ENCODE peak calls at places on chromosome 19, in nine cellular contexts. One of them, this sample, is unnamed.

GRCh38 chr19:37329686-37330085 is 41.2 kb upstream of the ZNF527 start:
- ATAC-seq in lower lobe of right lung: no peak
- ATAC-seq in gastrocnemius medialis: no peak
- ATAC-seq in left cardiac atrium: no peak
- ATAC-seq in activated CD8-positive, alpha-beta T cell treated with anti-CD3 and anti-CD28 coated beads for 36 hours: no peak
- ATAC-seq in left lung: no peak
- ATAC-seq in activated CD4-positive, alpha-beta T cell treated with anti-CD3 and anti-CD28 coated beads for 36 hours: no peak
- ATAC-seq in activated naive CD8-positive, alpha-beta T cell treated with anti-CD3 and anti-CD28 coated beads, Interleukin-2, amount 50 U/mL, for 24 hours: no peak
- ATAC-seq in pancreas: no peak
- ATAC-seq in this sample: no peak

GRCh38 chr19:54739587-54740497 is 1.5 kb downstream of the KIR2DL3 start:
- ATAC-seq in lower lobe of right lung: no peak
- ATAC-seq in gastrocnemius medialis: no peak
- ATAC-seq in left cardiac atrium: no peak
- ATAC-seq in activated CD8-positive, alpha-beta T cell treated with anti-CD3 and anti-CD28 coated beads for 36 hours: no peak
- ATAC-seq in left lung: no peak
- ATAC-seq in activated CD4-positive, alpha-beta T cell treated with anti-CD3 and anti-CD28 coated beads for 36 hours: no peak
- ATAC-seq in activated naive CD8-positive, alpha-beta T cell treated with anti-CD3 and anti-CD28 coated beads, Interleukin-2, amount 50 U/mL, for 24 hours: peak; percentile 45
- ATAC-seq in pancreas: no peak
- ATAC-seq in this sample: no peak

GRCh38 chr19:1252221-1252817 is 3.9 kb downstream of the MIDN start:
- ATAC-seq in lower lobe of right lung: peak; percentile 58
- ATAC-seq in gastrocnemius medialis: peak; percentile 1
- ATAC-seq in left cardiac atrium: peak; percentile 41
- ATAC-seq in activated CD8-positive, alpha-beta T cell treated with anti-CD3 and anti-CD28 coated beads for 36 hours: peak; percentile 38
- ATAC-seq in left lung: peak; percentile 37
- ATAC-seq in activated CD4-positive, alpha-beta T cell treated with anti-CD3 and anti-CD28 coated beads for 36 hours: peak; percentile 8
- ATAC-seq in activated naive CD8-positive, alpha-beta T cell treated with anti-CD3 and anti-CD28 coated beads, Interleukin-2, amount 50 U/mL, for 24 hours: peak; percentile 22
- ATAC-seq in pancreas: peak; percentile 54
- ATAC-seq in this sample: peak; percentile 14

GRCh38 chr19:4297901-4298771 is 4.1 kb downstream of the TMIGD2 start:
- ATAC-seq in lower lobe of right lung: no peak
- ATAC-seq in gastrocnemius medialis: no peak
- ATAC-seq in left cardiac atrium: no peak
- ATAC-seq in activated CD8-positive, alpha-beta T cell treated with anti-CD3 and anti-CD28 coated beads for 36 hours: peak; percentile 81
- ATAC-seq in left lung: no peak
- ATAC-seq in activated CD4-positive, alpha-beta T cell treated with anti-CD3 and anti-CD28 coated beads for 36 hours: peak; percentile 83
- ATAC-seq in activated naive CD8-positive, alpha-beta T cell treated with anti-CD3 and anti-CD28 coated beads, Interleukin-2, amount 50 U/mL, for 24 hours: peak; percentile 96
- ATAC-seq in pancreas: no peak
- ATAC-seq in this sample: peak; percentile 85

GRCh38 chr19:48351341-48351752 is 12.4 kb downstream of the TMEM143 start:
- ATAC-seq in lower lobe of right lung: peak; percentile 87
- ATAC-seq in gastrocnemius medialis: no peak
- ATAC-seq in left cardiac atrium: peak; percentile 82
- ATAC-seq in activated CD8-positive, alpha-beta T cell treated with anti-CD3 and anti-CD28 coated beads for 36 hours: peak; percentile 97
- ATAC-seq in left lung: peak; percentile 94
- ATAC-seq in activated CD4-positive, alpha-beta T cell treated with anti-CD3 and anti-CD28 coated beads for 36 hours: peak; percentile 99
- ATAC-seq in activated naive CD8-positive, alpha-beta T cell treated with anti-CD3 and anti-CD28 coated beads, Interleukin-2, amount 50 U/mL, for 24 hours: peak; percentile 90
- ATAC-seq in pancreas: peak; percentile 81
- ATAC-seq in this sample: peak; percentile 98

GRCh38 chr19:44072543-44073401 is 813 bp downstream of the ZNF284 start:
- ATAC-seq in lower lobe of right lung: peak; percentile 40
- ATAC-seq in gastrocnemius medialis: no peak
- ATAC-seq in left cardiac atrium: peak; percentile 50
- ATAC-seq in activated CD8-positive, alpha-beta T cell treated with anti-CD3 and anti-CD28 coated beads for 36 hours: no peak
- ATAC-seq in left lung: peak; percentile 45
- ATAC-seq in activated CD4-positive, alpha-beta T cell treated with anti-CD3 and anti-CD28 coated beads for 36 hours: no peak
- ATAC-seq in activated naive CD8-positive, alpha-beta T cell treated with anti-CD3 and anti-CD28 coated beads, Interleukin-2, amount 50 U/mL, for 24 hours: no peak
- ATAC-seq in pancreas: peak; percentile 43
- ATAC-seq in this sample: no peak

GRCh38 chr19:47447470-47448359 is 24.0 kb downstream of the SLC8A2 start:
- ATAC-seq in lower lobe of right lung: peak; percentile 64
- ATAC-seq in gastrocnemius medialis: no peak
- ATAC-seq in left cardiac atrium: peak; percentile 69
- ATAC-seq in activated CD8-positive, alpha-beta T cell treated with anti-CD3 and anti-CD28 coated beads for 36 hours: peak; percentile 87
- ATAC-seq in left lung: peak; percentile 76
- ATAC-seq in activated CD4-positive, alpha-beta T cell treated with anti-CD3 and anti-CD28 coated beads for 36 hours: peak; percentile 85
- ATAC-seq in activated naive CD8-positive, alpha-beta T cell treated with anti-CD3 and anti-CD28 coated beads, Interleukin-2, amount 50 U/mL, for 24 hours: peak; percentile 50
- ATAC-seq in pancreas: peak; percentile 33
- ATAC-seq in this sample: peak; percentile 68

GRCh38 chr19:2512523-2513431 is 36.9 kb downstream of the GADD45B start:
- ATAC-seq in lower lobe of right lung: peak; percentile 50
- ATAC-seq in gastrocnemius medialis: no peak
- ATAC-seq in left cardiac atrium: peak; percentile 14
- ATAC-seq in activated CD8-positive, alpha-beta T cell treated with anti-CD3 and anti-CD28 coated beads for 36 hours: no peak
- ATAC-seq in left lung: peak; percentile 64
- ATAC-seq in activated CD4-positive, alpha-beta T cell treated with anti-CD3 and anti-CD28 coated beads for 36 hours: no peak
- ATAC-seq in activated naive CD8-positive, alpha-beta T cell treated with anti-CD3 and anti-CD28 coated beads, Interleukin-2, amount 50 U/mL, for 24 hours: no peak
- ATAC-seq in pancreas: peak; percentile 28
- ATAC-seq in this sample: no peak

GRCh38 chr19:28521169-28521568 is 691.8 kb downstream of the UQCRFS1 start:
- ATAC-seq in lower lobe of right lung: no peak
- ATAC-seq in gastrocnemius medialis: no peak
- ATAC-seq in left cardiac atrium: no peak
- ATAC-seq in activated CD8-positive, alpha-beta T cell treated with anti-CD3 and anti-CD28 coated beads for 36 hours: no peak
- ATAC-seq in left lung: no peak
- ATAC-seq in activated CD4-positive, alpha-beta T cell treated with anti-CD3 and anti-CD28 coated beads for 36 hours: no peak
- ATAC-seq in activated naive CD8-positive, alpha-beta T cell treated with anti-CD3 and anti-CD28 coated beads, Interleukin-2, amount 50 U/mL, for 24 hours: no peak
- ATAC-seq in pancreas: no peak
- ATAC-seq in this sample: no peak

GRCh38 chr19:40129425-40129824 is 38.7 kb upstream of the ZNF780A start:
- ATAC-seq in lower lobe of right lung: no peak
- ATAC-seq in gastrocnemius medialis: no peak
- ATAC-seq in left cardiac atrium: no peak
- ATAC-seq in activated CD8-positive, alpha-beta T cell treated with anti-CD3 and anti-CD28 coated beads for 36 hours: no peak
- ATAC-seq in left lung: no peak
- ATAC-seq in activated CD4-positive, alpha-beta T cell treated with anti-CD3 and anti-CD28 coated beads for 36 hours: no peak
- ATAC-seq in activated naive CD8-positive, alpha-beta T cell treated with anti-CD3 and anti-CD28 coated beads, Interleukin-2, amount 50 U/mL, for 24 hours: no peak
- ATAC-seq in pancreas: no peak
- ATAC-seq in this sample: no peak

GRCh38 chr19:30638889-30639288 is 266.7 kb downstream of the ZNF536 start:
- ATAC-seq in lower lobe of right lung: no peak
- ATAC-seq in gastrocnemius medialis: no peak
- ATAC-seq in left cardiac atrium: no peak
- ATAC-seq in activated CD8-positive, alpha-beta T cell treated with anti-CD3 and anti-CD28 coated beads for 36 hours: no peak
- ATAC-seq in left lung: no peak
- ATAC-seq in activated CD4-positive, alpha-beta T cell treated with anti-CD3 and anti-CD28 coated beads for 36 hours: no peak
- ATAC-seq in activated naive CD8-positive, alpha-beta T cell treated with anti-CD3 and anti-CD28 coated beads, Interleukin-2, amount 50 U/mL, for 24 hours: no peak
- ATAC-seq in pancreas: no peak
- ATAC-seq in this sample: no peak

GRCh38 chr19:9877775-9878510 is 42.8 kb downstream of the PIN1 start:
- ATAC-seq in lower lobe of right lung: no peak
- ATAC-seq in gastrocnemius medialis: no peak
- ATAC-seq in left cardiac atrium: no peak
- ATAC-seq in activated CD8-positive, alpha-beta T cell treated with anti-CD3 and anti-CD28 coated beads for 36 hours: no peak
- ATAC-seq in left lung: no peak
- ATAC-seq in activated CD4-positive, alpha-beta T cell treated with anti-CD3 and anti-CD28 coated beads for 36 hours: no peak
- ATAC-seq in activated naive CD8-positive, alpha-beta T cell treated with anti-CD3 and anti-CD28 coated beads, Interleukin-2, amount 50 U/mL, for 24 hours: no peak
- ATAC-seq in pancreas: no peak
- ATAC-seq in this sample: no peak

GRCh38 chr19:6737873-6738725 is 719 bp upstream of the GPR108 start:
- ATAC-seq in lower lobe of right lung: peak; percentile 57
- ATAC-seq in gastrocnemius medialis: peak; percentile 51
- ATAC-seq in left cardiac atrium: peak; percentile 35
- ATAC-seq in activated CD8-positive, alpha-beta T cell treated with anti-CD3 and anti-CD28 coated beads for 36 hours: peak; percentile 17
- ATAC-seq in left lung: peak; percentile 72
- ATAC-seq in activated CD4-positive, alpha-beta T cell treated with anti-CD3 and anti-CD28 coated beads for 36 hours: peak; percentile 31
- ATAC-seq in activated naive CD8-positive, alpha-beta T cell treated with anti-CD3 and anti-CD28 coated beads, Interleukin-2, amount 50 U/mL, for 24 hours: peak; percentile 38
- ATAC-seq in pancreas: peak; percentile 78
- ATAC-seq in this sample: peak; percentile 20

GRCh38 chr19:50795665-50796073 is 5.5 kb downstream of the ACP4 start:
- ATAC-seq in lower lobe of right lung: no peak
- ATAC-seq in gastrocnemius medialis: no peak
- ATAC-seq in left cardiac atrium: no peak
- ATAC-seq in activated CD8-positive, alpha-beta T cell treated with anti-CD3 and anti-CD28 coated beads for 36 hours: no peak
- ATAC-seq in left lung: no peak
- ATAC-seq in activated CD4-positive, alpha-beta T cell treated with anti-CD3 and anti-CD28 coated beads for 36 hours: peak; percentile 5
- ATAC-seq in activated naive CD8-positive, alpha-beta T cell treated with anti-CD3 and anti-CD28 coated beads, Interleukin-2, amount 50 U/mL, for 24 hours: no peak
- ATAC-seq in pancreas: no peak
- ATAC-seq in this sample: no peak

GRCh38 chr19:54160182-54160811 is 776 bp upstream of the LENG1 start:
- ATAC-seq in lower lobe of right lung: no peak
- ATAC-seq in gastrocnemius medialis: no peak
- ATAC-seq in left cardiac atrium: no peak
- ATAC-seq in activated CD8-positive, alpha-beta T cell treated with anti-CD3 and anti-CD28 coated beads for 36 hours: no peak
- ATAC-seq in left lung: no peak
- ATAC-seq in activated CD4-positive, alpha-beta T cell treated with anti-CD3 and anti-CD28 coated beads for 36 hours: no peak
- ATAC-seq in activated naive CD8-positive, alpha-beta T cell treated with anti-CD3 and anti-CD28 coated beads, Interleukin-2, amount 50 U/mL, for 24 hours: no peak
- ATAC-seq in pancreas: no peak
- ATAC-seq in this sample: no peak

GRCh38 chr19:1455002-1455335 is 5.0 kb downstream of the APC2 start:
- ATAC-seq in lower lobe of right lung: no peak
- ATAC-seq in gastrocnemius medialis: no peak
- ATAC-seq in left cardiac atrium: no peak
- ATAC-seq in activated CD8-positive, alpha-beta T cell treated with anti-CD3 and anti-CD28 coated beads for 36 hours: no peak
- ATAC-seq in left lung: peak; percentile 5
- ATAC-seq in activated CD4-positive, alpha-beta T cell treated with anti-CD3 and anti-CD28 coated beads for 36 hours: peak; percentile 2
- ATAC-seq in activated naive CD8-positive, alpha-beta T cell treated with anti-CD3 and anti-CD28 coated beads, Interleukin-2, amount 50 U/mL, for 24 hours: no peak
- ATAC-seq in pancreas: no peak
- ATAC-seq in this sample: no peak

GRCh38 chr19:42229855-42230331 is 9.8 kb downstream of the ZNF526 start:
- ATAC-seq in lower lobe of right lung: no peak
- ATAC-seq in gastrocnemius medialis: no peak
- ATAC-seq in left cardiac atrium: no peak
- ATAC-seq in activated CD8-positive, alpha-beta T cell treated with anti-CD3 and anti-CD28 coated beads for 36 hours: no peak
- ATAC-seq in left lung: no peak
- ATAC-seq in activated CD4-positive, alpha-beta T cell treated with anti-CD3 and anti-CD28 coated beads for 36 hours: no peak
- ATAC-seq in activated naive CD8-positive, alpha-beta T cell treated with anti-CD3 and anti-CD28 coated beads, Interleukin-2, amount 50 U/mL, for 24 hours: no peak
- ATAC-seq in pancreas: no peak
- ATAC-seq in this sample: no peak

GRCh38 chr19:48896191-48896720 is 2.3 kb downstream of the TULP2 start:
- ATAC-seq in lower lobe of right lung: peak; percentile 22
- ATAC-seq in gastrocnemius medialis: no peak
- ATAC-seq in left cardiac atrium: peak; percentile 62
- ATAC-seq in activated CD8-positive, alpha-beta T cell treated with anti-CD3 and anti-CD28 coated beads for 36 hours: peak; percentile 68
- ATAC-seq in left lung: peak; percentile 18
- ATAC-seq in activated CD4-positive, alpha-beta T cell treated with anti-CD3 and anti-CD28 coated beads for 36 hours: peak; percentile 43
- ATAC-seq in activated naive CD8-positive, alpha-beta T cell treated with anti-CD3 and anti-CD28 coated beads, Interleukin-2, amount 50 U/mL, for 24 hours: peak; percentile 21
- ATAC-seq in pancreas: no peak
- ATAC-seq in this sample: no peak

GRCh38 chr19:6527893-6528543 is 2.8 kb upstream of the TNFSF9 start:
- ATAC-seq in lower lobe of right lung: no peak
- ATAC-seq in gastrocnemius medialis: no peak
- ATAC-seq in left cardiac atrium: no peak
- ATAC-seq in activated CD8-positive, alpha-beta T cell treated with anti-CD3 and anti-CD28 coated beads for 36 hours: no peak
- ATAC-seq in left lung: no peak
- ATAC-seq in activated CD4-positive, alpha-beta T cell treated with anti-CD3 and anti-CD28 coated beads for 36 hours: no peak
- ATAC-seq in activated naive CD8-positive, alpha-beta T cell treated with anti-CD3 and anti-CD28 coated beads, Interleukin-2, amount 50 U/mL, for 24 hours: no peak
- ATAC-seq in pancreas: no peak
- ATAC-seq in this sample: no peak

GRCh38 chr19:2360876-2361232 is 789 bp downstream of the TMPRSS9 start:
- ATAC-seq in lower lobe of right lung: no peak
- ATAC-seq in gastrocnemius medialis: no peak
- ATAC-seq in left cardiac atrium: no peak
- ATAC-seq in activated CD8-positive, alpha-beta T cell treated with anti-CD3 and anti-CD28 coated beads for 36 hours: no peak
- ATAC-seq in left lung: no peak
- ATAC-seq in activated CD4-positive, alpha-beta T cell treated with anti-CD3 and anti-CD28 coated beads for 36 hours: no peak
- ATAC-seq in activated naive CD8-positive, alpha-beta T cell treated with anti-CD3 and anti-CD28 coated beads, Interleukin-2, amount 50 U/mL, for 24 hours: no peak
- ATAC-seq in pancreas: no peak
- ATAC-seq in this sample: no peak

GRCh38 chr19:51688665-51689571 is 4.2 kb upstream of the SPACA6 start:
- ATAC-seq in lower lobe of right lung: peak; percentile 91
- ATAC-seq in gastrocnemius medialis: peak; percentile 79
- ATAC-seq in left cardiac atrium: peak; percentile 86
- ATAC-seq in activated CD8-positive, alpha-beta T cell treated with anti-CD3 and anti-CD28 coated beads for 36 hours: no peak
- ATAC-seq in left lung: peak; percentile 90
- ATAC-seq in activated CD4-positive, alpha-beta T cell treated with anti-CD3 and anti-CD28 coated beads for 36 hours: no peak
- ATAC-seq in activated naive CD8-positive, alpha-beta T cell treated with anti-CD3 and anti-CD28 coated beads, Interleukin-2, amount 50 U/mL, for 24 hours: no peak
- ATAC-seq in pancreas: peak; percentile 91
- ATAC-seq in this sample: peak; percentile 68

GRCh38 chr19:35037716-35038622 is 3.6 kb upstream of the HPN start:
- ATAC-seq in lower lobe of right lung: no peak
- ATAC-seq in gastrocnemius medialis: peak; percentile 23
- ATAC-seq in left cardiac atrium: peak; percentile 52
- ATAC-seq in activated CD8-positive, alpha-beta T cell treated with anti-CD3 and anti-CD28 coated beads for 36 hours: no peak
- ATAC-seq in left lung: no peak
- ATAC-seq in activated CD4-positive, alpha-beta T cell treated with anti-CD3 and anti-CD28 coated beads for 36 hours: no peak
- ATAC-seq in activated naive CD8-positive, alpha-beta T cell treated with anti-CD3 and anti-CD28 coated beads, Interleukin-2, amount 50 U/mL, for 24 hours: no peak
- ATAC-seq in pancreas: no peak
- ATAC-seq in this sample: no peak